ENCODE peak calls at places on chromosomes 5 and 9, in five cellular contexts. K is lower leg skin, D is GM04503, L is fibroblast of lung, R is EL. W is an unnamed sample.

GRCh38 chr9:127395491-127396252 is 1.3 kb upstream of the SLC2A8 start:
- DNase-seq in R (no peak), K (peak; percentile 75), L (no peak), D (no peak), W (no peak)

GRCh38 chr9:81529556-81530193 is 159.7 kb downstream of the TLE1 start:
- DNase-seq in R (peak; percentile 67), K (no peak), D (peak; percentile 18), L (peak; percentile 51), W (peak; percentile 45)

GRCh38 chr9:122468735-122469134 is 9.0 kb downstream of the OR1J1 start:
- DNase-seq in R (peak; percentile 59), K (no peak), L (peak; percentile 12), D (peak; percentile 96), W (peak; percentile 78)

GRCh38 chr5:134438268-134438622 is 26.6 kb upstream of the CDKN2AIPNL start:
- DNase-seq in R (peak; percentile 86), K (no peak), D (peak; percentile 64), L (peak; percentile 86), W (peak; percentile 49)

GRCh38 chr5:178212241-178213002 is 8.1 kb downstream of the HNRNPAB start:
- DNase-seq in L (no peak), R (no peak), K (no peak), D (no peak), W (no peak)

GRCh38 chr9:37806271-37806670 is 5.7 kb downstream of the DCAF10 start:
- DNase-seq in D (no peak), R (no peak), L (no peak), K (no peak), W (no peak)

GRCh38 chr9:121750715-121751623 is 99.5 kb downstream of the DAB2IP start:
- DNase-seq in D (no peak), K (no peak), L (no peak), R (no peak), W (no peak)

GRCh38 chr5:103178167-103178566 is 58.1 kb downstream of the PPIP5K2 start:
- DNase-seq in K (no peak), L (peak; percentile 1), R (no peak), D (no peak), W (no peak)

GRCh38 chr9:93080406-93080805 is 15.6 kb upstream of the CARD19 start:
- DNase-seq in K (peak; percentile 57), R (no peak), D (no peak), L (no peak), W (no peak)

GRCh38 chr9:93492327-93492726 is 38.9 kb upstream of the FAM120AOS start:
- DNase-seq in L (no peak), K (no peak), R (no peak), D (no peak), W (no peak)

GRCh38 chr5:178418471-178419010 is 171.7 kb downstream of the COL23A1 start:
- DNase-seq in K (peak; percentile 60), R (no peak), D (no peak), L (no peak), W (no peak)

GRCh38 chr5:71907001-71907564 is 188.0 kb downstream of the CARTPT start:
- DNase-seq in R (no peak), D (no peak), K (no peak), L (no peak), W (no peak)

GRCh38 chr9:134492721-134493470 is 148.7 kb upstream of the COL5A1 start:
- DNase-seq in R (no peak), D (no peak), K (peak; percentile 74), L (no peak), W (no peak)

GRCh38 chr5:56481147-56481997 is 248.2 kb upstream of the ANKRD55 start:
- DNase-seq in K (peak; percentile 90), D (no peak), R (peak; percentile 55), L (peak; percentile 59), W (peak; percentile 63)

GRCh38 chr5:176780951-176781350 is 29.4 kb upstream of the UNC5A start:
- DNase-seq in L (no peak), D (no peak), R (no peak), K (peak; percentile 80), W (no peak)

GRCh38 chr5:151509231-151509630 is 61.8 kb downstream of the SLC36A1 start:
- DNase-seq in D (no peak), K (no peak), R (no peak), L (no peak), W (no peak)